ENCODE peak calls at places on chromosome 11, in four cellular contexts. One of them, this sample, is unnamed.

GRCh38 chr11:129695543-129696308 is 119.9 kb upstream of the TMEM45B start:
- DNase-seq in HT-29: peak
- DNase-seq in HuH-7: peak
- DNase-seq in stimulated activated naive CD4-positive, alpha-beta T cell: peak
- DNase-seq in this sample: peak

GRCh38 chr11:80593981-80594380 is 1153.2 kb upstream of the TENM4 start:
- DNase-seq in HuH-7: peak
- DNase-seq in stimulated activated naive CD4-positive, alpha-beta T cell: no peak
- DNase-seq in HT-29: peak
- DNase-seq in this sample: no peak

GRCh38 chr11:69200331-69201047 is 44.8 kb downstream of the SMIM38 start:
- DNase-seq in stimulated activated naive CD4-positive, alpha-beta T cell: no peak
- DNase-seq in HT-29: no peak
- DNase-seq in HuH-7: no peak
- DNase-seq in this sample: no peak

GRCh38 chr11:38169286-38169685 is 1571.2 kb upstream of the RAG2 start:
- DNase-seq in HuH-7: no peak
- DNase-seq in stimulated activated naive CD4-positive, alpha-beta T cell: no peak
- DNase-seq in HT-29: peak
- DNase-seq in this sample: no peak

GRCh38 chr11:131354251-131354701 is 16.1 kb upstream of the NTM start:
- DNase-seq in stimulated activated naive CD4-positive, alpha-beta T cell: no peak
- DNase-seq in HuH-7: no peak
- DNase-seq in HT-29: no peak
- DNase-seq in this sample: no peak

GRCh38 chr11:68358416-68358815 is 46.0 kb downstream of the LRP5 start:
- DNase-seq in stimulated activated naive CD4-positive, alpha-beta T cell: no peak
- DNase-seq in HuH-7: no peak
- DNase-seq in HT-29: no peak
- DNase-seq in this sample: no peak

GRCh38 chr11:113874920-113875413 is 405 bp downstream of the USP28 start:
- DNase-seq in stimulated activated naive CD4-positive, alpha-beta T cell: peak
- DNase-seq in HuH-7: no peak
- DNase-seq in HT-29: peak
- DNase-seq in this sample: no peak

GRCh38 chr11:64803163-64803845 is at the start of gene MAP4K2:
- DNase-seq in stimulated activated naive CD4-positive, alpha-beta T cell: peak
- DNase-seq in HT-29: peak
- DNase-seq in HuH-7: peak
- DNase-seq in this sample: peak

GRCh38 chr11:46183819-46184218 is 62.6 kb upstream of the PHF21A start:
- DNase-seq in HT-29: no peak
- DNase-seq in stimulated activated naive CD4-positive, alpha-beta T cell: no peak
- DNase-seq in HuH-7: no peak
- DNase-seq in this sample: no peak

GRCh38 chr11:1194977-1195689 is 27.7 kb upstream of the MUC5B start:
- DNase-seq in HuH-7: no peak
- DNase-seq in stimulated activated naive CD4-positive, alpha-beta T cell: no peak
- DNase-seq in HT-29: no peak
- DNase-seq in this sample: peak

GRCh38 chr11:88704505-88704904 is 361.3 kb downstream of the GRM5 start:
- DNase-seq in HuH-7: no peak
- DNase-seq in stimulated activated naive CD4-positive, alpha-beta T cell: no peak
- DNase-seq in HT-29: no peak
- DNase-seq in this sample: no peak

GRCh38 chr11:43367382-43368178 is 8.9 kb downstream of the TTC17 start:
- DNase-seq in HuH-7: no peak
- DNase-seq in HT-29: no peak
- DNase-seq in stimulated activated naive CD4-positive, alpha-beta T cell: no peak
- DNase-seq in this sample: no peak

GRCh38 chr11:118001494-118001971 is 15.3 kb downstream of the IL10RA start:
- DNase-seq in stimulated activated naive CD4-positive, alpha-beta T cell: no peak
- DNase-seq in HT-29: no peak
- DNase-seq in HuH-7: no peak
- DNase-seq in this sample: no peak

GRCh38 chr11:98411777-98412176 is 609.0 kb upstream of the CNTN5 start:
- DNase-seq in HuH-7: no peak
- DNase-seq in HT-29: no peak
- DNase-seq in stimulated activated naive CD4-positive, alpha-beta T cell: no peak
- DNase-seq in this sample: no peak

GRCh38 chr11:64976651-64977050 is 4.7 kb upstream of the MAJIN start:
- DNase-seq in stimulated activated naive CD4-positive, alpha-beta T cell: no peak
- DNase-seq in HT-29: no peak
- DNase-seq in HuH-7: no peak
- DNase-seq in this sample: no peak

GRCh38 chr11:25943777-25944661 is 387.9 kb upstream of the ANO3 start:
- DNase-seq in stimulated activated naive CD4-positive, alpha-beta T cell: no peak
- DNase-seq in HuH-7: no peak
- DNase-seq in HT-29: no peak
- DNase-seq in this sample: no peak

GRCh38 chr11:37788141-37788877 is 1190.3 kb upstream of the RAG2 start:
- DNase-seq in stimulated activated naive CD4-positive, alpha-beta T cell: no peak
- DNase-seq in HT-29: no peak
- DNase-seq in HuH-7: no peak
- DNase-seq in this sample: no peak

GRCh38 chr11:45921561-45922424 is 663 bp upstream of the LARGE2 start:
- DNase-seq in HuH-7: peak
- DNase-seq in HT-29: peak
- DNase-seq in stimulated activated naive CD4-positive, alpha-beta T cell: peak
- DNase-seq in this sample: peak

GRCh38 chr11:35308157-35308556 is 111.2 kb downstream of the SLC1A2 start:
- DNase-seq in HuH-7: no peak
- DNase-seq in HT-29: no peak
- DNase-seq in stimulated activated naive CD4-positive, alpha-beta T cell: no peak
- DNase-seq in this sample: no peak

GRCh38 chr11:4610258-4610935 is 2.4 kb upstream of the TRIM68 start:
- DNase-seq in stimulated activated naive CD4-positive, alpha-beta T cell: no peak
- DNase-seq in HT-29: no peak
- DNase-seq in HuH-7: no peak
- DNase-seq in this sample: no peak

GRCh38 chr11:73334244-73335203 is 26.4 kb downstream of the ARHGEF17 start:
- DNase-seq in stimulated activated naive CD4-positive, alpha-beta T cell: no peak
- DNase-seq in HuH-7: no peak
- DNase-seq in HT-29: peak
- DNase-seq in this sample: peak

GRCh38 chr11:67629386-67630229 is at the start of gene NUDT8:
- DNase-seq in HT-29: peak
- DNase-seq in HuH-7: peak
- DNase-seq in stimulated activated naive CD4-positive, alpha-beta T cell: peak
- DNase-seq in this sample: peak

GRCh38 chr11:118841469-118842222 is 42.0 kb upstream of the CXCR5 start:
- DNase-seq in HT-29: no peak
- DNase-seq in HuH-7: no peak
- DNase-seq in stimulated activated naive CD4-positive, alpha-beta T cell: no peak
- DNase-seq in this sample: no peak

GRCh38 chr11:86456075-86456939 is 81.6 kb downstream of the CCDC81 start:
- DNase-seq in HT-29: peak
- DNase-seq in HuH-7: peak
- DNase-seq in stimulated activated naive CD4-positive, alpha-beta T cell: peak
- DNase-seq in this sample: peak

GRCh38 chr11:107928767-107929507 is 689 bp downstream of the RAB39A start:
- DNase-seq in HT-29: no peak
- DNase-seq in HuH-7: no peak
- DNase-seq in stimulated activated naive CD4-positive, alpha-beta T cell: no peak
- DNase-seq in this sample: no peak

GRCh38 chr11:107576497-107577086 is 11.1 kb upstream of the ALKBH8 start:
- DNase-seq in HuH-7: no peak
- DNase-seq in HT-29: peak
- DNase-seq in stimulated activated naive CD4-positive, alpha-beta T cell: peak
- DNase-seq in this sample: peak

GRCh38 chr11:65262381-65262680 is 569 bp downstream of the POLA2 start:
- DNase-seq in stimulated activated naive CD4-positive, alpha-beta T cell: no peak
- DNase-seq in HT-29: no peak
- DNase-seq in HuH-7: no peak
- DNase-seq in this sample: peak

GRCh38 chr11:83717551-83717950 is 431.4 kb upstream of the CCDC90B start:
- DNase-seq in HT-29: no peak
- DNase-seq in stimulated activated naive CD4-positive, alpha-beta T cell: no peak
- DNase-seq in HuH-7: no peak
- DNase-seq in this sample: no peak

GRCh38 chr11:108663154-108663877 is 1.6 kb upstream of the DDX10 start:
- DNase-seq in stimulated activated naive CD4-positive, alpha-beta T cell: no peak
- DNase-seq in HuH-7: no peak
- DNase-seq in HT-29: no peak
- DNase-seq in this sample: no peak

GRCh38 chr11:124627546-124627945 is 4.9 kb downstream of the TBRG1 start:
- DNase-seq in HuH-7: no peak
- DNase-seq in HT-29: no peak
- DNase-seq in stimulated activated naive CD4-positive, alpha-beta T cell: no peak
- DNase-seq in this sample: no peak

GRCh38 chr11:75244052-75244814 is 3.7 kb downstream of the TPBGL start:
- DNase-seq in HuH-7: no peak
- DNase-seq in HT-29: no peak
- DNase-seq in stimulated activated naive CD4-positive, alpha-beta T cell: no peak
- DNase-seq in this sample: peak